ENCODE peak calls at places on chromosomes 5 and 9, in seven cellular contexts. One of them, this sample, is unnamed.

GRCh38 chr5:175706499-175706898 is 48.6 kb downstream of the HRH2 start:
- DNase-seq in SJSA1: no peak
- DNase-seq in ascending aorta: no peak
- DNase-seq in neural progenitor cell: no peak
- DNase-seq in A549: no peak
- DNase-seq in spleen: peak; percentile 39
- DNase-seq in GM23338: no peak
- DNase-seq in this sample: no peak

GRCh38 chr5:1107167-1108007 is 4.5 kb downstream of the SLC12A7 start:
- DNase-seq in neural progenitor cell: no peak
- DNase-seq in A549: no peak
- DNase-seq in SJSA1: no peak
- DNase-seq in GM23338: peak; percentile 61
- DNase-seq in spleen: no peak
- DNase-seq in ascending aorta: no peak
- DNase-seq in this sample: no peak

GRCh38 chr5:87120518-87121314 is 147.0 kb upstream of the RASA1 start:
- DNase-seq in ascending aorta: no peak
- DNase-seq in GM23338: no peak
- DNase-seq in neural progenitor cell: no peak
- DNase-seq in spleen: no peak
- DNase-seq in SJSA1: peak; percentile 48
- DNase-seq in A549: no peak
- DNase-seq in this sample: no peak

GRCh38 chr5:132427285-132428146 is 58.0 kb downstream of the SLC22A5 start:
- DNase-seq in A549: no peak
- DNase-seq in SJSA1: peak; percentile 37
- DNase-seq in neural progenitor cell: no peak
- DNase-seq in spleen: peak; percentile 85
- DNase-seq in ascending aorta: no peak
- DNase-seq in GM23338: no peak
- DNase-seq in this sample: no peak

GRCh38 chr5:76535577-76535976 is 87.6 kb downstream of the F2RL2 start:
- DNase-seq in neural progenitor cell: no peak
- DNase-seq in ascending aorta: no peak
- DNase-seq in SJSA1: no peak
- DNase-seq in A549: no peak
- DNase-seq in GM23338: peak; percentile 48
- DNase-seq in spleen: no peak
- DNase-seq in this sample: no peak

GRCh38 chr9:98120476-98120875 is 1.5 kb upstream of the TRIM14 start:
- DNase-seq in A549: no peak
- DNase-seq in GM23338: no peak
- DNase-seq in SJSA1: no peak
- DNase-seq in neural progenitor cell: no peak
- DNase-seq in ascending aorta: no peak
- DNase-seq in spleen: no peak
- DNase-seq in this sample: no peak

GRCh38 chr9:35718726-35719511 is 13.1 kb downstream of the TLN1 start:
- DNase-seq in SJSA1: no peak
- DNase-seq in neural progenitor cell: no peak
- DNase-seq in GM23338: no peak
- DNase-seq in ascending aorta: no peak
- DNase-seq in spleen: peak; percentile 86
- DNase-seq in A549: no peak
- DNase-seq in this sample: no peak

GRCh38 chr9:109604036-109604600 is 106.0 kb upstream of the PTPN3 start:
- DNase-seq in A549: no peak
- DNase-seq in neural progenitor cell: peak; percentile 21
- DNase-seq in ascending aorta: no peak
- DNase-seq in spleen: no peak
- DNase-seq in GM23338: peak; percentile 21
- DNase-seq in SJSA1: no peak
- DNase-seq in this sample: no peak

GRCh38 chr9:4102078-4102477 is 197.8 kb downstream of the GLIS3 start:
- DNase-seq in A549: no peak
- DNase-seq in spleen: no peak
- DNase-seq in SJSA1: no peak
- DNase-seq in neural progenitor cell: no peak
- DNase-seq in ascending aorta: no peak
- DNase-seq in GM23338: no peak
- DNase-seq in this sample: no peak

GRCh38 chr5:41176952-41177351 is 36.4 kb downstream of the C6 start:
- DNase-seq in ascending aorta: no peak
- DNase-seq in neural progenitor cell: no peak
- DNase-seq in SJSA1: no peak
- DNase-seq in GM23338: no peak
- DNase-seq in spleen: no peak
- DNase-seq in A549: no peak
- DNase-seq in this sample: no peak

GRCh38 chr5:72468606-72469005 is 38.6 kb downstream of the ZNF366 start:
- DNase-seq in GM23338: no peak
- DNase-seq in neural progenitor cell: no peak
- DNase-seq in spleen: no peak
- DNase-seq in ascending aorta: no peak
- DNase-seq in A549: no peak
- DNase-seq in SJSA1: no peak
- DNase-seq in this sample: no peak

GRCh38 chr9:36717276-36717675 is 144.6 kb downstream of the MELK start:
- DNase-seq in GM23338: no peak
- DNase-seq in ascending aorta: no peak
- DNase-seq in neural progenitor cell: no peak
- DNase-seq in spleen: no peak
- DNase-seq in A549: no peak
- DNase-seq in SJSA1: peak; percentile 46
- DNase-seq in this sample: no peak

GRCh38 chr5:159211712-159212111 is 2.4 kb upstream of the RNF145 start:
- DNase-seq in SJSA1: no peak
- DNase-seq in A549: no peak
- DNase-seq in GM23338: no peak
- DNase-seq in neural progenitor cell: no peak
- DNase-seq in spleen: no peak
- DNase-seq in ascending aorta: no peak
- DNase-seq in this sample: no peak

GRCh38 chr5:61796773-61797172 is 464.7 kb downstream of the ZSWIM6 start:
- DNase-seq in ascending aorta: no peak
- DNase-seq in spleen: no peak
- DNase-seq in A549: no peak
- DNase-seq in neural progenitor cell: no peak
- DNase-seq in SJSA1: no peak
- DNase-seq in GM23338: no peak
- DNase-seq in this sample: no peak

GRCh38 chr5:78008356-78008967 is 232.3 kb upstream of the TBCA start:
- DNase-seq in ascending aorta: no peak
- DNase-seq in SJSA1: no peak
- DNase-seq in spleen: no peak
- DNase-seq in A549: peak; percentile 41
- DNase-seq in GM23338: peak; percentile 69
- DNase-seq in neural progenitor cell: peak; percentile 68
- DNase-seq in this sample: no peak

GRCh38 chr5:886716-887325 is 5.8 kb downstream of the BRD9 start:
- DNase-seq in ascending aorta: no peak
- DNase-seq in GM23338: no peak
- DNase-seq in A549: no peak
- DNase-seq in SJSA1: no peak
- DNase-seq in spleen: peak; percentile 69
- DNase-seq in neural progenitor cell: no peak
- DNase-seq in this sample: no peak

GRCh38 chr5:58842851-58843250 is 260.0 kb downstream of the RAB3C start:
- DNase-seq in SJSA1: no peak
- DNase-seq in GM23338: no peak
- DNase-seq in neural progenitor cell: no peak
- DNase-seq in A549: no peak
- DNase-seq in spleen: no peak
- DNase-seq in ascending aorta: no peak
- DNase-seq in this sample: no peak

GRCh38 chr9:91903126-91903911 is 46.7 kb downstream of the ROR2 start:
- DNase-seq in neural progenitor cell: no peak
- DNase-seq in GM23338: no peak
- DNase-seq in ascending aorta: no peak
- DNase-seq in spleen: no peak
- DNase-seq in SJSA1: no peak
- DNase-seq in A549: no peak
- DNase-seq in this sample: no peak
- H3K4me1 ChIP-seq in neural progenitor cell: peaks cover 54% of the 10 kb centered on the region
- H3K4me1 ChIP-seq in GM23338: peaks cover 69% of the 10 kb centered on the region
- H3K4me1 ChIP-seq in ascending aorta: no peaks in the 10 kb centered on the region
- H3K4me1 ChIP-seq in spleen: peaks cover 24% of the 10 kb centered on the region
- H3K4me1 ChIP-seq in SJSA1: no peaks in the 10 kb centered on the region
- H3K4me1 ChIP-seq in A549: peaks cover 2% of the 10 kb centered on the region
- H3K4me1 ChIP-seq in this sample: no peaks in the 10 kb centered on the region

DNA sequence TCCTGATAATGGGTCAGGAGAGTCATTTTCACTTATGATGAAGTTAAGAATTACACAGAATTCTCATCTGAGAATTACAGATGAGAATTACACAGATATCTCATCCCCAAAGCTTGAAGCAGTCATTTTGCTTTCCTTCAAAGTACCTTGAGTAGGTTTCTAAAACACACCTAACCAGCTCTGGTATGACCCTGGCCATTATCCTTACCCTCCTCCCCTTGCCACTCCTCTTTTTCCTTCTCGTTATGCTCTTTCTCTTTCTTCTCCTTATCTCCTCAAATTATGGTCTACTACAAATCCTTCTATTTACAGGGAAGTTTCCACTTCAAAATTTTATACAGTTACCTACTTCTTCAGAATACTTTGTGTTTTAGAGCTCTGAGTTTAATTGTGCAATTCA is 44.5 kb downstream of the MEF2C start:
- DNase-seq in GM23338: no peak
- DNase-seq in spleen: no peak
- DNase-seq in ascending aorta: no peak
- DNase-seq in neural progenitor cell: no peak
- DNase-seq in SJSA1: no peak
- DNase-seq in A549: no peak
- DNase-seq in this sample: no peak
- H3K4me1 ChIP-seq in GM23338: peaks cover 3% of the 10 kb centered on the region
- H3K4me1 ChIP-seq in spleen: peaks cover 63% of the 10 kb centered on the region
- H3K4me1 ChIP-seq in ascending aorta: peaks cover 3% of the 10 kb centered on the region
- H3K4me1 ChIP-seq in neural progenitor cell: peaks cover 17% of the 10 kb centered on the region
- H3K4me1 ChIP-seq in SJSA1: peaks cover 6% of the 10 kb centered on the region
- H3K4me1 ChIP-seq in A549: no peaks in the 10 kb centered on the region
- H3K4me1 ChIP-seq in this sample: peaks cover 85% of the 10 kb centered on the region

GRCh38 chr9:92718086-92719001 is 46.3 kb downstream of the BICD2 start:
- DNase-seq in SJSA1: peak; percentile 41
- DNase-seq in ascending aorta: no peak
- DNase-seq in neural progenitor cell: no peak
- DNase-seq in A549: no peak
- DNase-seq in GM23338: no peak
- DNase-seq in spleen: peak; percentile 73
- DNase-seq in this sample: no peak
- H3K4me1 ChIP-seq in SJSA1: peaks cover 8% of the 10 kb centered on the region
- H3K4me1 ChIP-seq in ascending aorta: no peaks in the 10 kb centered on the region
- H3K4me1 ChIP-seq in neural progenitor cell: no peaks in the 10 kb centered on the region
- H3K4me1 ChIP-seq in A549: no peaks in the 10 kb centered on the region
- H3K4me1 ChIP-seq in GM23338: no peaks in the 10 kb centered on the region
- H3K4me1 ChIP-seq in spleen: peaks cover 36% of the 10 kb centered on the region
- H3K4me1 ChIP-seq in this sample: no peaks in the 10 kb centered on the region

DNA sequence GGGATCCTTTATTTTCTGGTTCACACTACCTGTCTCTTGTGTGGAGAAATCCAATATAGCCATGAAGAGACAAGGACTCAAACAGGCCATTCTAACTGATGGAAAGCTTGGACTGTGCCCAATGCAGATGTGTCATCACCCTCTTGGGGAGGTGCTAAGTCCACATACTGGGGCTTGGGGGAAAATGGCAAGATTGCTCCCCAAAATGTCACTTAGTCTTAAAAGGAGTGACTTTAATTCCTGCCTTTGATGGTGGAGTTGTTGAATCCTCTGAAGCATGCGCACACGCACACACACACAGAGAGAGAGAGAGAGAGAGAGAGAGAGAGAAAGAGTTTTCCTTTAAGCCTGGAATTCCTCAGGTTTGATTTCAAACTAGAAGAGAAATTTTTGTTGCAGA is 161.9 kb upstream of the GAS1 start:
- DNase-seq in GM23338: no peak
- DNase-seq in ascending aorta: no peak
- DNase-seq in SJSA1: no peak
- DNase-seq in A549: no peak
- DNase-seq in spleen: no peak
- DNase-seq in neural progenitor cell: no peak
- DNase-seq in this sample: no peak
- H3K4me1 ChIP-seq in GM23338: no peaks in the 10 kb centered on the region
- H3K4me1 ChIP-seq in ascending aorta: no peaks in the 10 kb centered on the region
- H3K4me1 ChIP-seq in SJSA1: peaks cover 19% of the 10 kb centered on the region
- H3K4me1 ChIP-seq in A549: no peaks in the 10 kb centered on the region
- H3K4me1 ChIP-seq in spleen: no peaks in the 10 kb centered on the region
- H3K4me1 ChIP-seq in neural progenitor cell: peaks cover 12% of the 10 kb centered on the region
- H3K4me1 ChIP-seq in this sample: peaks cover 23% of the 10 kb centered on the region

GRCh38 chr5:65292196-65292595 is 189.5 kb downstream of the ADAMTS6 start:
- DNase-seq in neural progenitor cell: no peak
- DNase-seq in GM23338: no peak
- DNase-seq in spleen: no peak
- DNase-seq in A549: no peak
- DNase-seq in SJSA1: no peak
- DNase-seq in ascending aorta: no peak
- DNase-seq in this sample: no peak

GRCh38 chr5:65288657-65289056 is 193.1 kb downstream of the ADAMTS6 start:
- DNase-seq in SJSA1: no peak
- DNase-seq in spleen: no peak
- DNase-seq in neural progenitor cell: no peak
- DNase-seq in A549: no peak
- DNase-seq in GM23338: no peak
- DNase-seq in ascending aorta: no peak
- DNase-seq in this sample: no peak

DNA sequence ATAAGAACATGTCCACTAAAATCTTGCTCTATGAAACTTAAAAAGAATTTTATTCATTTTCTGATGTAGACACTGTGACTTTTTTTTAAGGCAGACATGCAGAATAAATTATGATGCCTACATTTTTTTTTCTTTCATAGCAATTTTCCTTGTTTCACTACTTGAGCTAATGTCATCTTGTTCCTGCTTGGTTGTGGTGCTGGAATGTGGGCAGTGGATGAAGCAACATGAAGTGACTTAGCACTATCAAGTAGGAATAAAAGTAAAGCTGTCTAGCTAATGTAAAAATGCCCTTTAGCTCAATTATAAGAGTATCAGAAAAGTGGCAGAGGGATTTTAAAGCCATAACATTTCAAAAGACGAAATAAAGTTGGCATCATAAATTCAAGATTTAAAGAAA is 191.0 kb downstream of the ADAMTS6 start:
- DNase-seq in spleen: no peak
- DNase-seq in A549: no peak
- DNase-seq in SJSA1: no peak
- DNase-seq in ascending aorta: no peak
- DNase-seq in GM23338: no peak
- DNase-seq in neural progenitor cell: no peak
- DNase-seq in this sample: no peak
- H3K4me1 ChIP-seq in spleen: no peaks in the 10 kb centered on the region
- H3K4me1 ChIP-seq in A549: no peaks in the 10 kb centered on the region
- H3K4me1 ChIP-seq in SJSA1: no peaks in the 10 kb centered on the region
- H3K4me1 ChIP-seq in ascending aorta: no peaks in the 10 kb centered on the region
- H3K4me1 ChIP-seq in GM23338: no peaks in the 10 kb centered on the region
- H3K4me1 ChIP-seq in neural progenitor cell: no peaks in the 10 kb centered on the region
- H3K4me1 ChIP-seq in this sample: no peaks in the 10 kb centered on the region